ENCODE peak calls at places on chromosome 14, in six cellular contexts. Z is mesendoderm, E is IMR-90, U is H9, S is mesenchymal stem cell, B is H1. O is an unnamed sample.

GRCh38 chr14:101812071-101812470 is 50.6 kb downstream of the PPP2R5C start:
- DNase-seq in Z (peak; percentile 21), E (no peak), U (no peak), S (no peak), B (no peak), O (no peak)

GRCh38 chr14:91063119-91063518 is 2.7 kb upstream of the RPS6KA5 start:
- DNase-seq in Z (no peak), E (no peak), U (no peak), S (no peak), B (no peak), O (no peak)

GRCh38 chr14:66403183-66403582 is 83.0 kb upstream of the CCDC196 start:
- DNase-seq in Z (peak; percentile 54), E (peak; percentile 28), U (no peak), S (peak; percentile 17), B (no peak), O (no peak)

GRCh38 chr14:53152627-53152908 is 555 bp downstream of the DDHD1 start:
- DNase-seq in Z (no peak), E (no peak), U (no peak), S (peak; percentile 54), B (no peak), O (no peak)

GRCh38 chr14:75238728-75239455 is 39.7 kb upstream of the FOS start:
- DNase-seq in Z (no peak), E (no peak), U (peak; percentile 41), S (no peak), B (no peak), O (no peak)

GRCh38 chr14:51369814-51370213 is 129.8 kb downstream of the TMX1 start:
- DNase-seq in Z (no peak), E (no peak), U (no peak), S (no peak), B (no peak), O (no peak)

GRCh38 chr14:20627337-20628032 is 14.0 kb downstream of the OR6S1 start:
- DNase-seq in Z (no peak), E (no peak), U (no peak), S (no peak), B (no peak), O (no peak)

GRCh38 chr14:53696217-53696965 is 260.2 kb downstream of the BMP4 start:
- DNase-seq in Z (no peak), E (peak; percentile 16), U (no peak), S (peak; percentile 39), B (no peak), O (no peak)

GRCh38 chr14:75636100-75636692 is 24.5 kb downstream of the ERG28 start:
- DNase-seq in Z (peak; percentile 38), E (peak; percentile 32), U (peak; percentile 30), S (peak; percentile 72), B (no peak), O (no peak)

GRCh38 chr14:74548881-74549280 is 55.3 kb downstream of the ISCA2 start:
- DNase-seq in Z (no peak), E (peak; percentile 38), U (no peak), S (no peak), B (no peak), O (no peak)

GRCh38 chr14:35416108-35416750 is 11.7 kb upstream of the NFKBIA start:
- DNase-seq in Z (no peak), E (no peak), U (no peak), S (peak; percentile 33), B (no peak), O (no peak)

GRCh38 chr14:73662439-73663056 is 17.8 kb downstream of the DNAL1 start:
- DNase-seq in Z (peak; percentile 95), E (peak; percentile 94), U (peak; percentile 76), S (peak; percentile 93), B (peak; percentile 39), O (no peak)

GRCh38 chr14:104557766-104558165 is 21.8 kb upstream of the C14orf180 start:
- DNase-seq in Z (no peak), E (no peak), U (no peak), S (no peak), B (no peak), O (no peak)

DNA sequence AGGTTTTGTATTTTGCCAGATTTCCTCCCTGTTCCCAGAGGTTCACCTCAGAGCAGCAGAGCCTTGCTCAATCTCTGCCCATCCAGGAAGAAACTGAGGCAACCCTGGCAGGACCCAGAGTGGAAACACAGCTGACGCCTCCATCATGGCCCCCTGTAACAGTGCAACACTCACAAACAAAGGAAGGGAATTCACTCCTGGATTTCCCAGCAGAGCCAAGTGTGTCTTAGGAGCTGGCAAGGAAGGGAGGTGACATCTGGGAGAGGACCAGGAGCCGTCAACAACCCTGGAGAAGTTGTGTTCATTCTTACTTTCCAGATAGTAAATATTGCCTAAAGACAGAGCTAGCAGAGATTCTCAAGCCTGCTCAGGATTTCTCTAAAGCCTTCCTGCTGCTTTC is 73.7 kb downstream of the IRF2BPL start:
- DNase-seq in Z (no peak), E (no peak), U (no peak), S (no peak), B (no peak), O (no peak)
- H3K4me2 ChIP-seq in Z (no peak overlapping the region), E (no peak overlapping the region), U (no peak overlapping the region), S (no peak overlapping the region), B (peak overlapping the region; percentile 74), O (no peak overlapping the region)

GRCh38 chr14:24325963-24326362 is 8.9 kb downstream of the ADCY4 start:
- DNase-seq in Z (no peak), E (no peak), U (no peak), S (no peak), B (no peak), O (no peak)

GRCh38 chr14:24329073-24329663 is 5.7 kb downstream of the ADCY4 start:
- DNase-seq in Z (no peak), E (no peak), U (no peak), S (no peak), B (no peak), O (no peak)

GRCh38 chr14:24325131-24325530 is 9.7 kb downstream of the ADCY4 start:
- DNase-seq in Z (no peak), E (no peak), U (no peak), S (no peak), B (no peak), O (no peak)

GRCh38 chr14:24329736-24330135 is 5.1 kb downstream of the ADCY4 start:
- DNase-seq in Z (no peak), E (no peak), U (no peak), S (no peak), B (no peak), O (no peak)

DNA sequence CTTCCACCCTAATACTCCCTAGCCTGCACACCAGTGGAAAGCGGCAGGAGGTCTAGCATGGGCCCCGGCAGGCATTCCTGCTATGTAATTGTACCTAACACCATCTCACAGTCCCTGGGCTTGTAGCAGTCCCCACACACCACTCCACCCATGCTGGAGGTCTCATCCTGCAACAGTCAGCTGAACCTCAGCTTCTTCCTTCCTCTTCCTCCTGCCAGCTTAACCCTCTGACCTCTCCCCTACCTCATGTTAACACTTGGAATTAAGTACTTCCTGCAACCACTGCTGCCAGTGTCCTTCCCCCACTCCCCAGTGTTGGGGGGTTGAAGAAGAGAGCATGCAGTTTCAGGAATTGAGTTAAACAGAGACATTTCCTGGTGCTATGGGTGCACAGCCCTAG is 7.6 kb downstream of the ADCY4 start:
- DNase-seq in Z (no peak), E (no peak), U (no peak), S (no peak), B (no peak), O (no peak)
- H2BK15ac ChIP-seq in Z (no peak overlapping the region), E (no peak overlapping the region), U (no peak overlapping the region), S (no peak overlapping the region), B (peak overlapping the region; percentile 16), O (peak overlapping the region; percentile 86)

DNA sequence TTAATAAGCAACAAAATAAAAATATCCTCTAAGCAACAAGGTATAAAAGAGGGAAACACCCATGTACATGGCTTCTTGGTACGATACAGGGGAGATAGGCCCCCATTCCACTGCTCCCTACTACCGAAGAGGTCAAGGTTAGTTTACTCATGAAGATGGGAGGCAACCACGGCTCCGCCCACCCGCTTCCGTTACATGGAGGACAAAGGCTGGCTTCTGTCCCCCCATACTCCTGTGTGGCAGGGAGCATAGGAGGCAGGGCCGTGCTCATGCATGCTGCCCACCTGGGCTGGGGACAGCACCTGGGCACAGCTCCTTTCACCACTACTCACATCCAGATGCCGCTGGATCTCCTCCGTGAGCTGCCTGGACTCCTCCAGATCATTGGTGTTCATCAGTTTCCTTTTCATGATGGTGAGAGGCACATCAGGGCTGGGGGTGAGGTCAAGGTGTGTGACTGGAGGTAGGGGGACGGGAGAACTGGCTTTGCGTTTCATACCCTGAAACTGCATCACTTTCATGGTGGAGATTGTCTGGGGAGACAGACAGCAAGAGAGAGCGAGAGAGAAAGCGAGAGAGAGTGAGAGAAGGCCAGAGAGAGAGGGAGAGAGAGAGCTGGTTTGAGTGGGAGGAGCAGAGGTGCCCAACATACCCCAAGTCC is 39.0 kb downstream of the LGMN start:
- DNase-seq in Z (no peak), E (no peak), U (no peak), S (no peak), B (no peak), O (no peak)
- H3K9ac ChIP-seq in Z (no peak overlapping the region), E (no peak overlapping the region), U (no peak overlapping the region), S (peak overlapping the region; percentile 29), B (no peak overlapping the region), O (peak overlapping the region; percentile 55)

DNA sequence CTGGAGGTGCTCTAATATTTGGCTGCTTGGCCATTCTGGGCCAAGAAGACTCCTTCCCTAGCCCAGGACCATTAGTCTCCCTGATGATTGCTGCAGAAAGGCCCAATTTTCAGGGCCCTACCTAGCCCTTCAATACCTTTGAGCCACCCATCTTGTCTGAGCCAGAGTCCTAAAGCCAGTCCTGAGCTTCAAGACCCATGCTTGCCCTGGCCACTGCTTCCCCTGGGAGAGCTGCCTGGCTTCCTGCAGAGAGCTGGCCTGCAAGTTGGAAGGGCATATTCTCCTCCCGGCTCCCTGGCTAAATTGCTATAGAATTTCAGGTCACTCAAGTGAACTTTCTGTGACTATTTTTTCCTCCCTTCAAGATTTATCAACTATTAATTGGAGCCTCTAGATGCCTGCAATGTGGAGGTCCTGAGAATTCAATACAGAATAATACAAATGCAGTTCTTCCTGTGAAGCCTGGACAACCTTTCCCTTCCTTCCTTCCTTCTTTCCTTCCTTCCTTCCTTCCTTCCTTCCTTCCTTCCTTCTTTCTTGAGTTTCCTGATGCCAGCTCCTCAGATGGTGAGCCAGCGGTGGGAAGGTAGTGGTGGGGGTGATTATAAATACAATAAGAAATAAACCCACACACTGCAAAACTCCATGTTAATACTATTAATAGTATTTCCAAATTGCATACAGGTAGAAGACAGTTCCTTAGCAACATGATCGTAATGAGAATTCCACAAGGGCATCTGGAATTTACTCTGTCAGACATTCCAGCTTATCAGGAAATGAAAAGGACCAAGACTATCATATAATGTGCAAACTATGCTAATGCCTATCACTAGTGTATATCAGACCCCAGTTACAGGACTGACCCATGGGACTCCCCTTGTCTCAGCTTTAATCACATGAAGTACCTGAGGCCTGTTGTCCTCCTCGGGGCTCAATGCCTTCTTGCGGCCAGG is 108.1 kb downstream of the ZFP36L1 start:
- DNase-seq in Z (no peak), E (no peak), U (no peak), S (no peak), B (no peak), O (no peak)
- H3K4me2 ChIP-seq in Z (no peak overlapping the region), E (no peak overlapping the region), U (no peak overlapping the region), S (no peak overlapping the region), B (no peak overlapping the region), O (no peak overlapping the region)

GRCh38 chr14:93976477-93977057 is at the start of gene ASB2:
- DNase-seq in Z (no peak), E (peak; percentile 52), U (no peak), S (no peak), B (no peak), O (no peak)

GRCh38 chr14:93980464-93981201 is 4.3 kb upstream of the ASB2 start:
- DNase-seq in Z (no peak), E (peak; percentile 74), U (no peak), S (no peak), B (no peak), O (no peak)

GRCh38 chr14:93977790-93978581 is 1.6 kb upstream of the ASB2 start:
- DNase-seq in Z (no peak), E (no peak), U (no peak), S (no peak), B (no peak), O (no peak)

GRCh38 chr14:93977171-93977570 is 801 bp upstream of the ASB2 start:
- DNase-seq in Z (no peak), E (no peak), U (no peak), S (no peak), B (no peak), O (no peak)

GRCh38 chr14:93978735-93979134 is 2.4 kb upstream of the ASB2 start:
- DNase-seq in Z (no peak), E (no peak), U (no peak), S (no peak), B (no peak), O (no peak)
- H2BK15ac ChIP-seq in Z (no peak overlapping the region), E (no peak overlapping the region), U (no peak overlapping the region), S (no peak overlapping the region), B (no peak overlapping the region), O (no peak overlapping the region)

O was measured in neuronal stem cell.